ENCODE peak calls at places on chromosomes 6 and 20, in ten cellular contexts. S, H, D, W, R, O, N, F, P and J are unnamed samples.

GRCh38 chr6:158787395-158787794 is 31.8 kb downstream of the EZR start:
- DNase-seq in S (no peak), H (no peak), D (no peak), W (no peak), R (no peak), O (no peak), N (no peak), F (no peak), P (no peak), J (no peak)

GRCh38 chr20:8547035-8547649 is 415.1 kb downstream of the PLCB1 start:
- DNase-seq in S (no peak), H (no peak), D (no peak), W (no peak), R (no peak), O (no peak), N (no peak), F (no peak), P (no peak), J (peak; percentile 16)

GRCh38 chr6:37739618-37740017 is 41.9 kb upstream of the MDGA1 start:
- DNase-seq in S (no peak), H (no peak), D (no peak), W (no peak), R (no peak), O (no peak), N (no peak), F (no peak), P (no peak), J (no peak)

GRCh38 chr6:20319520-20320357 is 81.9 kb upstream of the E2F3 start:
- DNase-seq in S (no peak), H (no peak), D (no peak), W (no peak), R (no peak), O (no peak), N (no peak), F (peak; percentile 81), P (no peak), J (no peak)

GRCh38 chr20:19958243-19958642 is 58.9 kb upstream of the NAA20 start:
- DNase-seq in S (no peak), H (no peak), D (no peak), W (no peak), R (no peak), O (no peak), N (no peak), F (no peak), P (peak; percentile 88), J (no peak)

GRCh38 chr6:104704191-104704590 is 155.5 kb downstream of the HACE1 start:
- DNase-seq in S (no peak), H (peak; percentile 20), D (peak; percentile 48), W (no peak), R (no peak), O (no peak), N (no peak), F (no peak), P (no peak), J (no peak)

GRCh38 chr20:19313342-19314069 is 101.1 kb downstream of the SLC24A3 start:
- DNase-seq in S (no peak), H (no peak), D (no peak), W (no peak), R (no peak), O (no peak), N (no peak), F (no peak), P (no peak), J (no peak)

GRCh38 chr6:99119109-99120031 is 171.6 kb upstream of the FBXL4 start:
- DNase-seq in S (peak; percentile 7), H (peak; percentile 29), D (peak; percentile 40), W (peak; percentile 15), R (peak; percentile 75), O (peak; percentile 67), N (peak; percentile 62), F (peak; percentile 54), P (peak; percentile 48), J (peak; percentile 77)

GRCh38 chr20:53319716-53320115 is 273.9 kb downstream of the ZNF217 start:
- DNase-seq in S (no peak), H (no peak), D (no peak), W (no peak), R (no peak), O (no peak), N (no peak), F (no peak), P (no peak), J (no peak)

GRCh38 chr20:38337561-38338140 is 8.6 kb upstream of the LBP start:
- DNase-seq in S (peak; percentile 58), H (no peak), D (peak; percentile 9), W (peak; percentile 60), R (peak; percentile 89), O (peak; percentile 38), N (peak; percentile 21), F (no peak), P (peak; percentile 14), J (peak; percentile 83)

GRCh38 chr20:20495719-20496474 is 128.0 kb downstream of the INSM1 start:
- DNase-seq in S (no peak), H (no peak), D (no peak), W (no peak), R (no peak), O (no peak), N (no peak), F (no peak), P (no peak), J (no peak)

GRCh38 chr20:44450279-44450937 is 25.3 kb upstream of the TTPAL start:
- DNase-seq in S (no peak), H (no peak), D (no peak), W (no peak), R (no peak), O (no peak), N (no peak), F (no peak), P (no peak), J (no peak)

GRCh38 chr20:44448753-44449546 is 26.7 kb upstream of the TTPAL start:
- DNase-seq in S (no peak), H (no peak), D (no peak), W (no peak), R (peak; percentile 69), O (no peak), N (peak; percentile 26), F (peak; percentile 49), P (no peak), J (peak; percentile 82)

GRCh38 chr20:44449864-44450263 is 25.8 kb upstream of the TTPAL start:
- DNase-seq in S (no peak), H (no peak), D (no peak), W (no peak), R (no peak), O (no peak), N (no peak), F (no peak), P (no peak), J (no peak)

GRCh38 chr20:44447827-44448419 is 27.8 kb upstream of the TTPAL start:
- DNase-seq in S (no peak), H (no peak), D (no peak), W (no peak), R (no peak), O (no peak), N (no peak), F (no peak), P (no peak), J (no peak)

DNA sequence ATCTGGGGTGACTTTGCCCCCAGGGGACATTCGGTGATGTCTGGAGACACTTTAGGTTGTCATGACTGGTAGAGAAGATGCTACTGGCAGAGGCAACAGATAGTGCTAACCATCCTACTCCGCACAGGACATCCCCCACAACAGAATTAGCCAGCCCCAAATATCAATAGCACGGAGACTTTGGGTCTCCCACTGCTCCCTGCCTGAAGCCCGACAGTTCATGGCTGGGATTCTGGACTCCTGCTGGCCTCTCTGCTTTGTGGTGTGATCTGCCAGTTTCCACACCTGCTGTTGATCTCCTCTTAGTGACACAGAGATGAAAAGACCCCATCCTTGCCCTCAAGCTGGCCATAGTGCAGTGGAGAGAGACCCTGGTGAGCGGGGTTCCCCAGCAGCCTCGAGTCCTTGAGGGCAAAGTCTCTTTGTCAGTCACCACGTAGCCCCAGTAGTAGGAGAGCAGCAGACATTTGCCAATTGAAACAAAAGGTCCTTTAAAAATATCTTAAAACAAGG is 24.7 kb upstream of the TTPAL start:
- DNase-seq in S (no peak), H (no peak), D (no peak), W (no peak), R (no peak), O (no peak), N (no peak), F (no peak), P (no peak), J (no peak)
- H3K4me2 ChIP-seq in S (no peak overlapping the region), H (no peak overlapping the region), D (no peak overlapping the region), W (no peak overlapping the region), R (no peak overlapping the region), O (no peak overlapping the region), N (no peak overlapping the region), F (no peak overlapping the region), P (no peak overlapping the region), J (no peak overlapping the region)

GRCh38 chr6:165984743-165985142 is 182.9 kb downstream of the TBXT start:
- DNase-seq in S (no peak), H (no peak), D (no peak), W (no peak), R (no peak), O (no peak), N (no peak), F (no peak), P (no peak), J (no peak)
- H3K4me3 ChIP-seq in S (peak overlapping the region; percentile 89), H (no peak overlapping the region), D (no peak overlapping the region), W (no peak overlapping the region), R (no peak overlapping the region), O (no peak overlapping the region), N (no peak overlapping the region), F (no peak overlapping the region), P (no peak overlapping the region), J (no peak overlapping the region)

GRCh38 chr6:32658268-32658897 is 8.1 kb downstream of the HLA-DQB1 start:
- DNase-seq in S (no peak), H (no peak), D (no peak), W (no peak), R (no peak), O (no peak), N (no peak), F (no peak), P (no peak), J (peak; percentile 44)

GRCh38 chr6:32662836-32663235 is 3.6 kb downstream of the HLA-DQB1 start:
- DNase-seq in S (no peak), H (no peak), D (no peak), W (no peak), R (no peak), O (no peak), N (no peak), F (no peak), P (no peak), J (no peak)

GRCh38 chr6:32662099-32662498 is 4.4 kb downstream of the HLA-DQB1 start:
- DNase-seq in S (no peak), H (no peak), D (no peak), W (no peak), R (no peak), O (no peak), N (no peak), F (no peak), P (no peak), J (no peak)

GRCh38 chr6:32664354-32664753 is 2.1 kb downstream of the HLA-DQB1 start:
- DNase-seq in S (no peak), H (no peak), D (no peak), W (no peak), R (no peak), O (no peak), N (no peak), F (no peak), P (no peak), J (peak; percentile 40)

GRCh38 chr6:32659856-32660595 is 6.4 kb downstream of the HLA-DQB1 start:
- DNase-seq in S (no peak), H (no peak), D (no peak), W (no peak), R (no peak), O (peak; percentile 47), N (no peak), F (peak; percentile 79), P (no peak), J (peak; percentile 92)
- H3K27ac ChIP-seq in S (no peak overlapping the region), H (no peak overlapping the region), D (no peak overlapping the region), W (no peak overlapping the region), R (no peak overlapping the region), O (peak overlapping the region; percentile 55), N (no peak overlapping the region), F (peak overlapping the region; percentile 20), P (no peak overlapping the region), J (peak overlapping the region; percentile 94)

GRCh38 chr6:167151648-167152047 is 6.1 kb downstream of the GPR31 start:
- DNase-seq in S (no peak), H (no peak), D (no peak), W (no peak), R (no peak), O (no peak), N (no peak), F (no peak), P (no peak), J (no peak)
- H3K4me2 ChIP-seq in S (no peak overlapping the region), H (no peak overlapping the region), D (no peak overlapping the region), W (no peak overlapping the region), R (no peak overlapping the region), O (no peak overlapping the region), N (no peak overlapping the region), F (no peak overlapping the region), P (no peak overlapping the region), J (peak overlapping the region; percentile 10)